ENCODE peak calls at places on chromosomes 5 and 9, in nine cellular contexts. One of them, this sample, is unnamed.
A peak's percentile ranks its signal among the peaks of the same experiment; 100 is the strongest.

GRCh38 chr5:153974131-153974812 is 64.4 kb downstream of the FAM114A2 start:
- DNase-seq in upper lobe of right lung: no peak
- DNase-seq in GM12878: no peak
- DNase-seq in gastrocnemius medialis: no peak
- DNase-seq in IMR-90: peak; percentile 40
- DNase-seq in psoas muscle: no peak
- DNase-seq in thyroid gland: peak; percentile 11
- DNase-seq in neural progenitor cell: peak; percentile 60
- DNase-seq in tibial artery: no peak
- DNase-seq in this sample: no peak

GRCh38 chr5:16095612-16096011 is 84.0 kb downstream of the MARCHF11 start:
- DNase-seq in upper lobe of right lung: no peak
- DNase-seq in GM12878: no peak
- DNase-seq in gastrocnemius medialis: no peak
- DNase-seq in IMR-90: no peak
- DNase-seq in psoas muscle: no peak
- DNase-seq in thyroid gland: no peak
- DNase-seq in neural progenitor cell: no peak
- DNase-seq in tibial artery: no peak
- DNase-seq in this sample: no peak

GRCh38 chr5:130747556-130747955 is 417.5 kb downstream of the HINT1 start:
- DNase-seq in upper lobe of right lung: no peak
- DNase-seq in GM12878: no peak
- DNase-seq in gastrocnemius medialis: no peak
- DNase-seq in IMR-90: no peak
- DNase-seq in psoas muscle: no peak
- DNase-seq in thyroid gland: no peak
- DNase-seq in neural progenitor cell: no peak
- DNase-seq in tibial artery: no peak
- DNase-seq in this sample: no peak

GRCh38 chr5:157785781-157786180 is 42.3 kb downstream of the LSM11 start:
- DNase-seq in upper lobe of right lung: no peak
- DNase-seq in GM12878: no peak
- DNase-seq in gastrocnemius medialis: no peak
- DNase-seq in IMR-90: no peak
- DNase-seq in psoas muscle: no peak
- DNase-seq in thyroid gland: no peak
- DNase-seq in neural progenitor cell: no peak
- DNase-seq in tibial artery: no peak
- DNase-seq in this sample: no peak

GRCh38 chr9:7293091-7293490 is 506.5 kb downstream of the DMAC1 start:
- DNase-seq in upper lobe of right lung: no peak
- DNase-seq in GM12878: no peak
- DNase-seq in gastrocnemius medialis: no peak
- DNase-seq in IMR-90: no peak
- DNase-seq in psoas muscle: no peak
- DNase-seq in thyroid gland: no peak
- DNase-seq in neural progenitor cell: no peak
- DNase-seq in tibial artery: no peak
- DNase-seq in this sample: no peak

GRCh38 chr5:947626-948471 is 55.2 kb downstream of the TRIP13 start:
- DNase-seq in upper lobe of right lung: no peak
- DNase-seq in GM12878: no peak
- DNase-seq in gastrocnemius medialis: no peak
- DNase-seq in IMR-90: no peak
- DNase-seq in psoas muscle: no peak
- DNase-seq in thyroid gland: no peak
- DNase-seq in neural progenitor cell: no peak
- DNase-seq in tibial artery: no peak
- DNase-seq in this sample: no peak

GRCh38 chr5:134149571-134150303 is 27.0 kb downstream of the SKP1 start:
- DNase-seq in upper lobe of right lung: no peak
- DNase-seq in GM12878: no peak
- DNase-seq in gastrocnemius medialis: no peak
- DNase-seq in IMR-90: peak; percentile 33
- DNase-seq in psoas muscle: no peak
- DNase-seq in thyroid gland: no peak
- DNase-seq in neural progenitor cell: no peak
- DNase-seq in tibial artery: no peak
- DNase-seq in this sample: no peak

GRCh38 chr5:52638732-52639131 is 149.0 kb upstream of the ITGA1 start:
- DNase-seq in upper lobe of right lung: no peak
- DNase-seq in GM12878: no peak
- DNase-seq in gastrocnemius medialis: no peak
- DNase-seq in IMR-90: no peak
- DNase-seq in psoas muscle: no peak
- DNase-seq in thyroid gland: no peak
- DNase-seq in neural progenitor cell: no peak
- DNase-seq in tibial artery: no peak
- DNase-seq in this sample: no peak

GRCh38 chr5:116864157-116864837 is 289.7 kb upstream of the SEMA6A start:
- DNase-seq in upper lobe of right lung: no peak
- DNase-seq in GM12878: no peak
- DNase-seq in gastrocnemius medialis: no peak
- DNase-seq in IMR-90: no peak
- DNase-seq in psoas muscle: no peak
- DNase-seq in thyroid gland: peak; percentile 19
- DNase-seq in neural progenitor cell: peak; percentile 83
- DNase-seq in tibial artery: no peak
- DNase-seq in this sample: no peak

GRCh38 chr5:32346869-32347268 is 34.1 kb upstream of the MTMR12 start:
- DNase-seq in upper lobe of right lung: no peak
- DNase-seq in GM12878: no peak
- DNase-seq in gastrocnemius medialis: no peak
- DNase-seq in IMR-90: no peak
- DNase-seq in psoas muscle: no peak
- DNase-seq in thyroid gland: no peak
- DNase-seq in neural progenitor cell: no peak
- DNase-seq in tibial artery: no peak
- DNase-seq in this sample: no peak

GRCh38 chr5:32339878-32340277 is 27.1 kb upstream of the MTMR12 start:
- DNase-seq in upper lobe of right lung: no peak
- DNase-seq in GM12878: no peak
- DNase-seq in gastrocnemius medialis: no peak
- DNase-seq in IMR-90: no peak
- DNase-seq in psoas muscle: no peak
- DNase-seq in thyroid gland: no peak
- DNase-seq in neural progenitor cell: no peak
- DNase-seq in tibial artery: no peak
- DNase-seq in this sample: no peak

GRCh38 chr5:32343058-32343672 is 30.4 kb upstream of the MTMR12 start:
- DNase-seq in upper lobe of right lung: no peak
- DNase-seq in GM12878: no peak
- DNase-seq in gastrocnemius medialis: no peak
- DNase-seq in IMR-90: no peak
- DNase-seq in psoas muscle: no peak
- DNase-seq in thyroid gland: no peak
- DNase-seq in neural progenitor cell: no peak
- DNase-seq in tibial artery: no peak
- DNase-seq in this sample: no peak

GRCh38 chr5:32339198-32339597 is 26.5 kb upstream of the MTMR12 start:
- DNase-seq in upper lobe of right lung: no peak
- DNase-seq in GM12878: no peak
- DNase-seq in gastrocnemius medialis: no peak
- DNase-seq in IMR-90: peak; percentile 16
- DNase-seq in psoas muscle: no peak
- DNase-seq in thyroid gland: no peak
- DNase-seq in neural progenitor cell: peak; percentile 60
- DNase-seq in tibial artery: no peak
- DNase-seq in this sample: no peak

GRCh38 chr5:32342656-32343055 is 29.9 kb upstream of the MTMR12 start:
- DNase-seq in upper lobe of right lung: no peak
- DNase-seq in GM12878: no peak
- DNase-seq in gastrocnemius medialis: no peak
- DNase-seq in IMR-90: no peak
- DNase-seq in psoas muscle: no peak
- DNase-seq in thyroid gland: no peak
- DNase-seq in neural progenitor cell: no peak
- DNase-seq in tibial artery: no peak
- DNase-seq in this sample: no peak
- H3K9me3 ChIP-seq in upper lobe of right lung: peaks cover 6% of the 10 kb centered on the region
- H3K9me3 ChIP-seq in GM12878: no peaks in the 10 kb centered on the region
- H3K9me3 ChIP-seq in gastrocnemius medialis: no peaks in the 10 kb centered on the region
- H3K9me3 ChIP-seq in IMR-90: peaks cover 13% of the 10 kb centered on the region
- H3K9me3 ChIP-seq in psoas muscle: peaks cover 17% of the 10 kb centered on the region
- H3K9me3 ChIP-seq in thyroid gland: no peaks in the 10 kb centered on the region
- H3K9me3 ChIP-seq in neural progenitor cell: peaks cover 26% of the 10 kb centered on the region
- H3K9me3 ChIP-seq in tibial artery: no peaks in the 10 kb centered on the region
- H3K9me3 ChIP-seq in this sample: no peaks in the 10 kb centered on the region

DNA sequence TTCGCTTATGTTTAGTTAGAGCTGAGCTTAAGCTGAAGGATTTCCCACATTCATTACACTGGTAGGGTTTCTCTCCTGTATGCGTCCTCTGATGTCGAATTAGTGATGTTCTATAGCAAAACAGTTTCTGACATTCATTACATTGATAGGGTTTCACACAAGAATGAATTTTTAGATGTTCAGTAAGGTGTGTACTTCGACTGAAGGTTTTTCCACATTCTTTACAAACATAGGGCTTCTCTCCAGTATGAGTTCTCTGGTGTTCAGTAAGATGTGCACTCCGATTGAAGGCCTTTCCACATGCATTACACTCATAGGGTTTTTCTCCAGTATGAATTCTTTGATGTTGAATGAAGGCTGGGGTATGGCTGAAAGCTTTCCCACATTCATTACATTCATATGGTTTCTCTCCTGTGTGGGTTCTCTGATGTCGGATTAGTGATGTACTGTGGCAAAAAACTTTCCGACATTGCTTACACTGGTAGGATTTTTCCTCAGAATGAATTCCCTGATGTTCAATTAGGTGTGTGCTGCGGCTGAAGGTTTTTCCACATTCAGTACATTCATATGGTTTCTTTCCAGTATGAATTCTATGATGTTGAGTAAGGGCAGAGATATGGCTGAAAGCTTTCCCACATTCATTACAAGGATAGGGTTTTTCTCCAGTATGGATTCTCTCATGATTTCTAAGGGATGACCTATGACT is 14.6 kb downstream of the ZNF883 start:
- DNase-seq in upper lobe of right lung: no peak
- DNase-seq in GM12878: no peak
- DNase-seq in gastrocnemius medialis: no peak
- DNase-seq in IMR-90: no peak
- DNase-seq in psoas muscle: no peak
- DNase-seq in thyroid gland: no peak
- DNase-seq in neural progenitor cell: no peak
- DNase-seq in tibial artery: no peak
- DNase-seq in this sample: no peak
- H3K9me3 ChIP-seq in upper lobe of right lung: peaks cover 70% of the 10 kb centered on the region
- H3K9me3 ChIP-seq in GM12878: peaks cover 9% of the 10 kb centered on the region
- H3K9me3 ChIP-seq in gastrocnemius medialis: peaks cover 14% of the 10 kb centered on the region
- H3K9me3 ChIP-seq in IMR-90: peaks cover 38% of the 10 kb centered on the region
- H3K9me3 ChIP-seq in psoas muscle: peaks cover 64% of the 10 kb centered on the region
- H3K9me3 ChIP-seq in thyroid gland: no peaks in the 10 kb centered on the region
- H3K9me3 ChIP-seq in neural progenitor cell: peaks cover 69% of the 10 kb centered on the region
- H3K9me3 ChIP-seq in tibial artery: peaks cover 8% of the 10 kb centered on the region
- H3K9me3 ChIP-seq in this sample: peaks cover 15% of the 10 kb centered on the region

DNA sequence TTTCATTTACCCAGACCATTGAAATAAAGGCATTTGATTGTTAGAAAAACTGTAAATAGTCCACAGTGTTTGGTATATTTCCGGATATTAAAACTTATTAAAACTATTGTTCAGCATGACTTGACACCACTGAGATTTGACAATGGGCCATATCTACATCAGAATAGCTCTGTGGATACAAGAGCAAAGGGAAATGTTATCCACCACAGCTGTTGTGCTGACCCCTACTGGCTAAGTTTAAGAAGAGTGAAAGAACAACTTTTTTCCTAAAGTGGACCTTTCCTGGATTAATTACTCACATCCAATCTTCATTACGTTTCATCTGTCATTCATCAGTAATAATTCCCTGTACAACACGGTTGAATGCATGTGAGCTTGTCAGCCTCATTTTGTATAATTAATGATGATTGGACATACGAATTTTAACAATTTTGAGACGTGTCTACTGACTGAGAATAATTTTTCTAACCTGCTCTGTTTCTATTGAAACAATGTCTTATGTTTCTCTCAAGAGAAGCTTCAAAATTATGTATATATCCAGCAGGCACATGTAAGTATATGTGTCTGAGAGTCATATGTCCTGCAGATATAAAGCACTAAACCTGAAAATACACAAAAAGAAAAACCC is 1952.5 kb downstream of the MAT2B start:
- DNase-seq in upper lobe of right lung: no peak
- DNase-seq in GM12878: no peak
- DNase-seq in gastrocnemius medialis: no peak
- DNase-seq in IMR-90: peak; percentile 55
- DNase-seq in psoas muscle: no peak
- DNase-seq in thyroid gland: no peak
- DNase-seq in neural progenitor cell: peak; percentile 64
- DNase-seq in tibial artery: no peak
- DNase-seq in this sample: no peak
- H3K9me3 ChIP-seq in upper lobe of right lung: no peaks in the 10 kb centered on the region
- H3K9me3 ChIP-seq in GM12878: no peaks in the 10 kb centered on the region
- H3K9me3 ChIP-seq in gastrocnemius medialis: no peaks in the 10 kb centered on the region
- H3K9me3 ChIP-seq in IMR-90: no peaks in the 10 kb centered on the region
- H3K9me3 ChIP-seq in psoas muscle: no peaks in the 10 kb centered on the region
- H3K9me3 ChIP-seq in thyroid gland: no peaks in the 10 kb centered on the region
- H3K9me3 ChIP-seq in neural progenitor cell: no peaks in the 10 kb centered on the region
- H3K9me3 ChIP-seq in tibial artery: no peaks in the 10 kb centered on the region
- H3K9me3 ChIP-seq in this sample: no peaks in the 10 kb centered on the region

DNA sequence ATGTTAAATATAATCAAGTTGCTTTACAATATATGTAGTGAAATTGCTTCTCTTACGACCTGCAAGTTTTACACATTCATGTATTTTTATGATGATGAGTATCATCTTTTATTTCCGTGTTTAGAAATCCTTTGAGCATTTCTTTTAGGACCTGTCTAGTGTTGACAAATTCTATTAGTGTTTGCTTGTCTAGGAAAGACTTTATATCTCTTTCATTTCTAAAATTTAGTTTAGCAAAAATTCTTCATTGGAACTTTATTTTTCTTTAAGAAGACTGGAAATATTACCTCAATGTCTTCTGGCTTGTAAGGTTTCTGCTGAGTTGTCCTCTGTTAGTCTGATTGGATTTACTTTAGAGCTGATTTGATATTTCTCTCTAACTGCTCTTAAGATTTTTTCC is 920.9 kb upstream of the CTNND2 start:
- DNase-seq in upper lobe of right lung: no peak
- DNase-seq in GM12878: no peak
- DNase-seq in gastrocnemius medialis: no peak
- DNase-seq in IMR-90: no peak
- DNase-seq in psoas muscle: no peak
- DNase-seq in thyroid gland: no peak
- DNase-seq in neural progenitor cell: no peak
- DNase-seq in tibial artery: no peak
- DNase-seq in this sample: no peak
- H3K9me3 ChIP-seq in upper lobe of right lung: no peaks in the 10 kb centered on the region
- H3K9me3 ChIP-seq in GM12878: no peaks in the 10 kb centered on the region
- H3K9me3 ChIP-seq in gastrocnemius medialis: no peaks in the 10 kb centered on the region
- H3K9me3 ChIP-seq in IMR-90: peaks cover 7% of the 10 kb centered on the region
- H3K9me3 ChIP-seq in psoas muscle: peaks cover 11% of the 10 kb centered on the region
- H3K9me3 ChIP-seq in thyroid gland: no peaks in the 10 kb centered on the region
- H3K9me3 ChIP-seq in neural progenitor cell: no peaks in the 10 kb centered on the region
- H3K9me3 ChIP-seq in tibial artery: no peaks in the 10 kb centered on the region
- H3K9me3 ChIP-seq in this sample: peaks cover 3% of the 10 kb centered on the region

DNA sequence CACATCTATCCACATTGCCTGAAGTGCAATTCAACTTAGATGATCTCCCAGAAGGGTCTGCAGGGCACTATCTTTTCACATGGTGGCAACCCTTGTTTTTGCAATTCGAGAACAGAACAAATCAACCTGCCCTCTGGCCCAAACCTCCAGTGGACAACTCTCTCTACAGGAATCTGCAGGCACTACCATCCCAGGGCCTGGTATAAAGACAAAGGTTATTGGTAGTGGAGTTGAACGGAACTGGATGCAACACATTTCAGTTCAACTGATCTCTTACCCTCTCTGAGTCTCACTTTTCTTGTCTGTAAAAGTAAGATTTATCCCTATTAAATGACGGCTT is 153.2 kb upstream of the EGFLAM start:
- DNase-seq in upper lobe of right lung: no peak
- DNase-seq in GM12878: no peak
- DNase-seq in gastrocnemius medialis: no peak
- DNase-seq in IMR-90: no peak
- DNase-seq in psoas muscle: no peak
- DNase-seq in thyroid gland: no peak
- DNase-seq in neural progenitor cell: no peak
- DNase-seq in tibial artery: no peak
- DNase-seq in this sample: no peak
- H3K9me3 ChIP-seq in upper lobe of right lung: no peaks in the 10 kb centered on the region
- H3K9me3 ChIP-seq in GM12878: no peaks in the 10 kb centered on the region
- H3K9me3 ChIP-seq in gastrocnemius medialis: no peaks in the 10 kb centered on the region
- H3K9me3 ChIP-seq in IMR-90: no peaks in the 10 kb centered on the region
- H3K9me3 ChIP-seq in psoas muscle: no peaks in the 10 kb centered on the region
- H3K9me3 ChIP-seq in thyroid gland: no peaks in the 10 kb centered on the region
- H3K9me3 ChIP-seq in neural progenitor cell: no peaks in the 10 kb centered on the region
- H3K9me3 ChIP-seq in tibial artery: no peaks in the 10 kb centered on the region
- H3K9me3 ChIP-seq in this sample: no peaks in the 10 kb centered on the region

This sample was measured in T-helper 17 cell.